ENCODE peak calls at places on chromosomes 13 and 19, in six cellular contexts. F is substantia nigra; U is activated CD8-positive, alpha-beta memory T cell treated with anti-CD3 and anti-CD28 coated beads for 1 hour; C is EH; K is GM04503; A is body of pancreas. M is an unnamed sample.

GRCh38 chr13:44313674-44314073 is 60.0 kb upstream of the SERP2 start:
- DNase-seq in F (no peak), U (no peak), C (peak; percentile 88), K (no peak), A (no peak), M (no peak)

GRCh38 chr13:112843392-112844250 is 125.4 kb upstream of the MCF2L start:
- DNase-seq in F (no peak), U (no peak), C (no peak), K (no peak), A (no peak), M (no peak)

GRCh38 chr13:112066624-112067004 is 335 bp upstream of the SOX1 start:
- DNase-seq in F (peak; percentile 81), U (peak; percentile 34), C (no peak), K (no peak), A (no peak), M (peak; percentile 97)

GRCh38 chr19:51749979-51750378 is 1.7 kb downstream of the FPR1 start:
- DNase-seq in F (no peak), U (no peak), C (no peak), K (no peak), A (no peak), M (no peak)

GRCh38 chr19:17348700-17349099 is 11.3 kb downstream of the GTPBP3 start:
- DNase-seq in F (peak; percentile 34), U (no peak), C (peak; percentile 75), K (no peak), A (peak; percentile 30), M (peak; percentile 17)

GRCh38 chr13:43298799-43299198 is 275.4 kb downstream of the DNAJC15 start:
- DNase-seq in F (no peak), U (no peak), C (no peak), K (no peak), A (no peak), M (no peak)

GRCh38 chr19:11378319-11379189 is 4.1 kb downstream of the SWSAP1 start:
- DNase-seq in F (peak; percentile 61), U (no peak), C (peak; percentile 87), K (no peak), A (peak; percentile 59), M (peak; percentile 48)

GRCh38 chr13:26584713-26585112 is 27.2 kb downstream of the WASF3 start:
- DNase-seq in F (no peak), U (no peak), C (peak; percentile 89), K (peak; percentile 78), A (no peak), M (no peak)

GRCh38 chr13:29521336-29521735 is 74.2 kb downstream of the SLC7A1 start:
- DNase-seq in F (no peak), U (no peak), C (no peak), K (no peak), A (no peak), M (no peak)

GRCh38 chr13:98370806-98371553 is 193.9 kb upstream of the RNF113B start:
- DNase-seq in F (no peak), U (no peak), C (peak; percentile 95), K (peak; percentile 76), A (peak; percentile 67), M (no peak)

GRCh38 chr19:6464070-6464873 is at the start of gene CRB3:
- DNase-seq in F (no peak), U (no peak), C (no peak), K (no peak), A (peak; percentile 97), M (peak; percentile 15)

GRCh38 chr13:77448689-77449088 is 86.8 kb upstream of the SCEL start:
- DNase-seq in F (no peak), U (no peak), C (no peak), K (no peak), A (no peak), M (no peak)

GRCh38 chr13:97240789-97241734 is 18.9 kb downstream of the MBNL2 start:
- DNase-seq in F (no peak), U (no peak), C (no peak), K (no peak), A (no peak), M (no peak)

GRCh38 chr13:52034616-52035226 is 10.2 kb downstream of the UTP14C start:
- DNase-seq in F (no peak), U (no peak), C (peak; percentile 20), K (no peak), A (no peak), M (no peak)

GRCh38 chr13:53691417-53691816 is 662.8 kb downstream of the OLFM4 start:
- DNase-seq in F (no peak), U (no peak), C (no peak), K (no peak), A (no peak), M (no peak)

GRCh38 chr13:21435710-21436151 is 23.4 kb downstream of the ZDHHC20 start:
- DNase-seq in F (peak; percentile 30), U (no peak), C (peak; percentile 87), K (peak; percentile 65), A (peak; percentile 69), M (no peak)

GRCh38 chr13:42720116-42720857 is 61.1 kb upstream of the FAM216B start:
- DNase-seq in F (no peak), U (no peak), C (peak; percentile 96), K (peak; percentile 90), A (peak; percentile 58), M (no peak)

GRCh38 chr19:8877854-8878705 is 45.9 kb downstream of the MBD3L1 start:
- DNase-seq in F (no peak), U (no peak), C (no peak), K (no peak), A (no peak), M (no peak)

GRCh38 chr13:76992548-76993001 is 694 bp downstream of the CLN5 start:
- DNase-seq in F (peak; percentile 33), U (no peak), C (peak; percentile 31), K (no peak), A (peak; percentile 33), M (no peak)

GRCh38 chr19:46211201-46211881 is 18.2 kb upstream of the IGFL1 start:
- DNase-seq in F (no peak), U (no peak), C (peak; percentile 15), K (no peak), A (peak; percentile 67), M (no peak)

GRCh38 chr13:34352958-34353357 is 535.0 kb downstream of the RFC3 start:
- DNase-seq in F (no peak), U (no peak), C (peak; percentile 23), K (no peak), A (no peak), M (no peak)

GRCh38 chr13:113157206-113157928 is 1.1 kb upstream of the PROZ start:
- DNase-seq in F (no peak), U (no peak), C (no peak), K (no peak), A (no peak), M (no peak)